ENCODE peak calls at places on chromosomes 4 and X, in nine cellular contexts. One of them, this sample, is unnamed.

GRCh38 chr4:5976921-5977320 is 41.3 kb downstream of the C4orf50 start:
- DNase-seq in HCT116: no peak
- DNase-seq in tibial nerve: no peak
- DNase-seq in K562: no peak
- DNase-seq in adrenal gland: no peak
- DNase-seq in endothelial cell of umbilical vein: no peak
- DNase-seq in heart left ventricle: no peak
- DNase-seq in IMR-90: no peak
- DNase-seq in ovary: no peak
- DNase-seq in this sample: no peak

GRCh38 chrX:333611-334311 is 15.2 kb upstream of the GTPBP6 start:
- DNase-seq in HCT116: no peak
- DNase-seq in tibial nerve: no peak
- DNase-seq in K562: no peak
- DNase-seq in adrenal gland: no peak
- DNase-seq in endothelial cell of umbilical vein: no peak
- DNase-seq in heart left ventricle: peak
- DNase-seq in IMR-90: no peak
- DNase-seq in ovary: no peak
- DNase-seq in this sample: peak

GRCh38 chr4:13980317-13980716 is 352.8 kb upstream of the BOD1L1 start:
- DNase-seq in HCT116: no peak
- DNase-seq in tibial nerve: no peak
- DNase-seq in K562: no peak
- DNase-seq in adrenal gland: no peak
- DNase-seq in endothelial cell of umbilical vein: no peak
- DNase-seq in heart left ventricle: no peak
- DNase-seq in IMR-90: peak
- DNase-seq in ovary: no peak
- DNase-seq in this sample: no peak

GRCh38 chr4:138707746-138708145 is 307.8 kb upstream of the NOCT start:
- DNase-seq in HCT116: no peak
- DNase-seq in tibial nerve: no peak
- DNase-seq in K562: no peak
- DNase-seq in adrenal gland: no peak
- DNase-seq in endothelial cell of umbilical vein: no peak
- DNase-seq in heart left ventricle: no peak
- DNase-seq in IMR-90: peak
- DNase-seq in ovary: no peak
- DNase-seq in this sample: no peak

GRCh38 chrX:19446397-19446796 is 68.9 kb downstream of the MAP3K15 start:
- DNase-seq in HCT116: no peak
- DNase-seq in tibial nerve: no peak
- DNase-seq in K562: no peak
- DNase-seq in adrenal gland: no peak
- DNase-seq in endothelial cell of umbilical vein: no peak
- DNase-seq in heart left ventricle: no peak
- DNase-seq in IMR-90: no peak
- DNase-seq in ovary: no peak
- DNase-seq in this sample: no peak

GRCh38 chr4:85778809-85779124 is 303.8 kb downstream of the ARHGAP24 start:
- DNase-seq in HCT116: no peak
- DNase-seq in tibial nerve: no peak
- DNase-seq in K562: no peak
- DNase-seq in adrenal gland: no peak
- DNase-seq in endothelial cell of umbilical vein: peak
- DNase-seq in heart left ventricle: no peak
- DNase-seq in IMR-90: peak
- DNase-seq in ovary: no peak
- DNase-seq in this sample: no peak

GRCh38 chr4:53686521-53686920 is 95.2 kb upstream of the LNX1 start:
- DNase-seq in HCT116: no peak
- DNase-seq in tibial nerve: no peak
- DNase-seq in K562: no peak
- DNase-seq in adrenal gland: no peak
- DNase-seq in endothelial cell of umbilical vein: no peak
- DNase-seq in heart left ventricle: no peak
- DNase-seq in IMR-90: peak
- DNase-seq in ovary: no peak
- DNase-seq in this sample: no peak

GRCh38 chr4:135371137-135371536 is 1169.5 kb upstream of the PABPC4L start:
- DNase-seq in HCT116: no peak
- DNase-seq in tibial nerve: no peak
- DNase-seq in K562: no peak
- DNase-seq in adrenal gland: no peak
- DNase-seq in endothelial cell of umbilical vein: no peak
- DNase-seq in heart left ventricle: no peak
- DNase-seq in IMR-90: no peak
- DNase-seq in ovary: no peak
- DNase-seq in this sample: no peak

GRCh38 chr4:185803015-185803414 is 9.0 kb downstream of the SORBS2 start:
- DNase-seq in HCT116: no peak
- DNase-seq in tibial nerve: no peak
- DNase-seq in K562: no peak
- DNase-seq in adrenal gland: no peak
- DNase-seq in endothelial cell of umbilical vein: peak
- DNase-seq in heart left ventricle: no peak
- DNase-seq in IMR-90: no peak
- DNase-seq in ovary: no peak
- DNase-seq in this sample: no peak

GRCh38 chr4:7324651-7325121 is 110.0 kb downstream of the PSAPL1 start:
- DNase-seq in HCT116: no peak
- DNase-seq in tibial nerve: no peak
- DNase-seq in K562: no peak
- DNase-seq in adrenal gland: no peak
- DNase-seq in endothelial cell of umbilical vein: no peak
- DNase-seq in heart left ventricle: peak
- DNase-seq in IMR-90: no peak
- DNase-seq in ovary: no peak
- DNase-seq in this sample: no peak

GRCh38 chr4:106875340-106875739 is 160.8 kb downstream of the DKK2 start:
- DNase-seq in HCT116: no peak
- DNase-seq in tibial nerve: no peak
- DNase-seq in K562: no peak
- DNase-seq in adrenal gland: no peak
- DNase-seq in endothelial cell of umbilical vein: no peak
- DNase-seq in heart left ventricle: no peak
- DNase-seq in IMR-90: no peak
- DNase-seq in ovary: no peak
- DNase-seq in this sample: no peak

GRCh38 chr4:52358855-52359254 is 300.2 kb downstream of the USP46 start:
- DNase-seq in HCT116: no peak
- DNase-seq in tibial nerve: no peak
- DNase-seq in K562: no peak
- DNase-seq in adrenal gland: no peak
- DNase-seq in endothelial cell of umbilical vein: no peak
- DNase-seq in heart left ventricle: peak
- DNase-seq in IMR-90: no peak
- DNase-seq in ovary: no peak
- DNase-seq in this sample: no peak

GRCh38 chrX:109327271-109327670 is 154.6 kb downstream of the GUCY2F start:
- DNase-seq in HCT116: no peak
- DNase-seq in tibial nerve: no peak
- DNase-seq in K562: no peak
- DNase-seq in adrenal gland: no peak
- DNase-seq in endothelial cell of umbilical vein: no peak
- DNase-seq in heart left ventricle: no peak
- DNase-seq in IMR-90: no peak
- DNase-seq in ovary: no peak
- DNase-seq in this sample: no peak

GRCh38 chr4:6802050-6802449 is 19.5 kb downstream of the KIAA0232 start:
- DNase-seq in HCT116: no peak
- DNase-seq in tibial nerve: no peak
- DNase-seq in K562: no peak
- DNase-seq in adrenal gland: no peak
- DNase-seq in endothelial cell of umbilical vein: no peak
- DNase-seq in heart left ventricle: no peak
- DNase-seq in IMR-90: peak
- DNase-seq in ovary: no peak
- DNase-seq in this sample: no peak

GRCh38 chrX:77528034-77528433 is 80.8 kb downstream of the FGF16 start:
- DNase-seq in HCT116: no peak
- DNase-seq in tibial nerve: no peak
- DNase-seq in K562: peak
- DNase-seq in adrenal gland: no peak
- DNase-seq in endothelial cell of umbilical vein: no peak
- DNase-seq in heart left ventricle: no peak
- DNase-seq in IMR-90: no peak
- DNase-seq in ovary: peak
- DNase-seq in this sample: no peak

GRCh38 chrX:120419465-120419864 is 49.6 kb downstream of the LAMP2 start:
- DNase-seq in HCT116: no peak
- DNase-seq in tibial nerve: no peak
- DNase-seq in K562: no peak
- DNase-seq in adrenal gland: no peak
- DNase-seq in endothelial cell of umbilical vein: no peak
- DNase-seq in heart left ventricle: no peak
- DNase-seq in IMR-90: no peak
- DNase-seq in ovary: no peak
- DNase-seq in this sample: no peak
- H3K4me3 ChIP-seq in HCT116: no peak
- H3K4me3 ChIP-seq in tibial nerve: no peak
- H3K4me3 ChIP-seq in K562: no peak
- H3K4me3 ChIP-seq in adrenal gland: no peak
- H3K4me3 ChIP-seq in endothelial cell of umbilical vein: no peak
- H3K4me3 ChIP-seq in heart left ventricle: no peak
- H3K4me3 ChIP-seq in IMR-90: no peak
- H3K4me3 ChIP-seq in ovary: no peak
- H3K4me3 ChIP-seq in this sample: no peak

GRCh38 chrX:16722481-16722880 is 3.1 kb downstream of the SYAP1 start:
- DNase-seq in HCT116: no peak
- DNase-seq in tibial nerve: no peak
- DNase-seq in K562: no peak
- DNase-seq in adrenal gland: no peak
- DNase-seq in endothelial cell of umbilical vein: no peak
- DNase-seq in heart left ventricle: no peak
- DNase-seq in IMR-90: peak
- DNase-seq in ovary: no peak
- DNase-seq in this sample: no peak

GRCh38 chrX:16725067-16725466 is 5.7 kb downstream of the SYAP1 start:
- DNase-seq in HCT116: no peak
- DNase-seq in tibial nerve: no peak
- DNase-seq in K562: no peak
- DNase-seq in adrenal gland: no peak
- DNase-seq in endothelial cell of umbilical vein: no peak
- DNase-seq in heart left ventricle: no peak
- DNase-seq in IMR-90: no peak
- DNase-seq in ovary: no peak
- DNase-seq in this sample: no peak

GRCh38 chrX:16714504-16714903 is 2.0 kb upstream of the CTPS2 start:
- DNase-seq in HCT116: no peak
- DNase-seq in tibial nerve: no peak
- DNase-seq in K562: no peak
- DNase-seq in adrenal gland: no peak
- DNase-seq in endothelial cell of umbilical vein: no peak
- DNase-seq in heart left ventricle: no peak
- DNase-seq in IMR-90: no peak
- DNase-seq in ovary: no peak
- DNase-seq in this sample: no peak

GRCh38 chrX:16718824-16719333 is 533 bp upstream of the SYAP1 start:
- DNase-seq in HCT116: no peak
- DNase-seq in tibial nerve: no peak
- DNase-seq in K562: no peak
- DNase-seq in adrenal gland: no peak
- DNase-seq in endothelial cell of umbilical vein: no peak
- DNase-seq in heart left ventricle: no peak
- DNase-seq in IMR-90: no peak
- DNase-seq in ovary: no peak
- DNase-seq in this sample: no peak

DNA sequence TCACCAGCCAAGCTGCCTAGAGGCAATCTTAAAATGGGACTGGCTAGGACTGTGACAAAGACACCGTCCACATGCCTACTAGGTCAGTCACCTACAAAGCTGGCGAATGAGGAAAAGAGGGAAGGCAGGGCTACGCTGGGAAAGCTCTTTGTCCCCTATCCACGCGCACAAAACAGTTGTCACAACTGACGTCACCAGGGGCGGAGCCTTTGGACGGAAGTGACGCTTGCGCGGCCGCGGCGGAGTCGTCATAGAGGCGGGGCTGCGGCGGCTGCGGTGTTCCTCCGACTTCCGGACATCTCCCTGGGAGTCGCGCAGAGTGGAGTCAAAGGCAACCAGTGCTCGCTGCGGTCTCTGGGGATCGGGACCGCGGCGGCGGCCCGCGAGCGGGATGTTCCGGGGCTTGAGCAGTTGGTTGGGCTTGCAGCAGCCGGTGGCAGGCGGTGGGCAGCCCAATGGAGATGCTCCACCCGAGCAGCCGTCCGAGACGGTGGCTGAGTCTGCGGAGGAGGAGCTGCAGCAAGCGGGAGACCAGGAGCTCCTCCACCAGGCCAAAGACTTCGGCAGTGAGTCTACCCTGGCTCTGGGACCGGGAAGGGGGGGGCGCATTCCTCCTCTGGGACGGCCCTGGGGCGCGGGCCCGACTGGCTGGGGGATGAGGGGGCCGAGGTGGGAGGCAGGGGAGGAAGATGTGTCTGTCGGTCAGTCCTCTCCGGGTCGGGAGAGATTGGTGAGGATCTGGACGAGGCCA is at the start of gene SYAP1:
- DNase-seq in HCT116: peak
- DNase-seq in tibial nerve: peak
- DNase-seq in K562: peak
- DNase-seq in adrenal gland: peak
- DNase-seq in endothelial cell of umbilical vein: peak
- DNase-seq in heart left ventricle: peak
- DNase-seq in IMR-90: peak
- DNase-seq in ovary: peak
- DNase-seq in this sample: peak
- TF ChIP-seq POLR2A in HCT116: peak
- TF ChIP-seq POLR2A in tibial nerve: peak
- TF ChIP-seq POLR2A in K562: peak
- TF ChIP-seq POLR2A in adrenal gland: peak
- TF ChIP-seq POLR2A in endothelial cell of umbilical vein: peak
- TF ChIP-seq POLR2A in heart left ventricle: peak
- TF ChIP-seq POLR2A in IMR-90: peak
- TF ChIP-seq POLR2A in ovary: peak
- TF ChIP-seq POLR2A in this sample: peak

DNA sequence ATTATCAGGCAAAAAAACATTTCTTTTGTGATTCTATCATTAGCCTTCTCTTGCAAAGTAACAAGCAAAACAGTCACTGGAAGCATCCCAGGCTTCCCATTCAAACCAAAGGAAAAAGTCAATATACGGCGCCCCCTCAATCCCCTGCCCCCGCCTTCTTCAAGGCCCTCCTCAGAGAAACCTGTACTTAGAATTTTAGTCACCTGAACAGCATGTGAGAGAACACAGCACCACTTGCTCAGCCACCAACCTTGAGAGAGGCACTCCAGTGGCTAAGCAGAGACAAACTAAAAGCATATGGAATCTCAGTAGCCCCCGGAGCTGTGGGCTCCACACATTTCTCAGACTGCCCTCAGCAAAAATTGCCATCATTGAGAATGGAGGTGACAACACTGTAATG is 25.2 kb downstream of the LEF1 start:
- DNase-seq in HCT116: no peak
- DNase-seq in tibial nerve: no peak
- DNase-seq in K562: no peak
- DNase-seq in adrenal gland: no peak
- DNase-seq in endothelial cell of umbilical vein: no peak
- DNase-seq in heart left ventricle: no peak
- DNase-seq in IMR-90: no peak
- DNase-seq in ovary: no peak
- DNase-seq in this sample: no peak
- H3K4me3 ChIP-seq in HCT116: no peak
- H3K4me3 ChIP-seq in tibial nerve: no peak
- H3K4me3 ChIP-seq in K562: no peak
- H3K4me3 ChIP-seq in adrenal gland: no peak
- H3K4me3 ChIP-seq in endothelial cell of umbilical vein: no peak
- H3K4me3 ChIP-seq in heart left ventricle: no peak
- H3K4me3 ChIP-seq in IMR-90: no peak
- H3K4me3 ChIP-seq in ovary: no peak
- H3K4me3 ChIP-seq in this sample: no peak

GRCh38 chr4:8470451-8471024 is 30.0 kb downstream of the TRMT44 start:
- DNase-seq in HCT116: no peak
- DNase-seq in tibial nerve: no peak
- DNase-seq in K562: no peak
- DNase-seq in adrenal gland: no peak
- DNase-seq in endothelial cell of umbilical vein: no peak
- DNase-seq in heart left ventricle: no peak
- DNase-seq in IMR-90: no peak
- DNase-seq in ovary: peak
- DNase-seq in this sample: no peak
- TF ChIP-seq POLR2A in HCT116: no peak
- TF ChIP-seq POLR2A in tibial nerve: no peak
- TF ChIP-seq POLR2A in K562: no peak
- TF ChIP-seq POLR2A in adrenal gland: no peak
- TF ChIP-seq POLR2A in endothelial cell of umbilical vein: no peak
- TF ChIP-seq POLR2A in heart left ventricle: no peak
- TF ChIP-seq POLR2A in IMR-90: no peak
- TF ChIP-seq POLR2A in ovary: no peak
- TF ChIP-seq POLR2A in this sample: no peak

This sample was measured in right lobe of liver.